ENCODE peak calls at places on chromosomes 4 and X, in nine cellular contexts. C is K562, O is esophagus squamous epithelium, L is A549, R is thoracic aorta, X is cardiac fibroblast, Y is spleen, K is GM10248, D is OCI-LY7. P is an unnamed sample.

GRCh38 chr4:41866799-41867677 is 68.2 kb upstream of the TMEM33 start:
- DNase-seq in C (no peak), O (no peak), L (no peak), R (no peak), X (no peak), Y (peak; percentile 52), K (no peak), D (no peak), P (no peak)

GRCh38 chr4:37904824-37905223 is 13.9 kb downstream of the TBC1D1 start:
- DNase-seq in C (no peak), O (no peak), L (no peak), R (no peak), X (no peak), Y (no peak), K (no peak), D (no peak), P (no peak)

GRCh38 chrX:54181196-54181953 is 1.7 kb downstream of the FAM120C start:
- DNase-seq in C (no peak), O (no peak), L (no peak), R (no peak), X (peak; percentile 22), Y (no peak), K (no peak), D (no peak), P (no peak)

GRCh38 chr4:98143001-98143899 is at the start of gene STPG2:
- DNase-seq in C (peak; percentile 73), O (peak; percentile 47), L (peak; percentile 50), R (peak; percentile 60), X (peak; percentile 93), Y (peak; percentile 99), K (peak; percentile 89), D (peak; percentile 97), P (peak; percentile 85)

GRCh38 chrX:13863326-13863725 is 46.4 kb upstream of the GPM6B start:
- DNase-seq in C (no peak), O (no peak), L (no peak), R (no peak), X (no peak), Y (no peak), K (no peak), D (no peak), P (no peak)

GRCh38 chrX:30786374-30786773 is 102.7 kb downstream of the TAB3 start:
- DNase-seq in C (no peak), O (no peak), L (no peak), R (no peak), X (no peak), Y (no peak), K (no peak), D (no peak), P (no peak)

GRCh38 chrX:150683536-150684146 is 9.6 kb upstream of the MTMR1 start:
- DNase-seq in C (peak; percentile 26), O (no peak), L (peak; percentile 35), R (no peak), X (peak; percentile 58), Y (no peak), K (peak; percentile 37), D (peak; percentile 62), P (no peak)

GRCh38 chrX:24466025-24466424 is 939 bp downstream of the PDK3 start:
- DNase-seq in C (no peak), O (no peak), L (no peak), R (no peak), X (no peak), Y (no peak), K (no peak), D (no peak), P (no peak)

GRCh38 chr4:123386608-123387007 is 10.0 kb upstream of the SPRY1 start:
- DNase-seq in C (no peak), O (no peak), L (no peak), R (no peak), X (no peak), Y (no peak), K (no peak), D (no peak), P (no peak)

GRCh38 chrX:153539171-153539978 is 21.9 kb downstream of the ATP2B3 start:
- DNase-seq in C (peak; percentile 81), O (no peak), L (peak; percentile 50), R (no peak), X (peak; percentile 64), Y (peak; percentile 91), K (peak; percentile 77), D (peak; percentile 39), P (peak; percentile 81)

GRCh38 chr4:105657117-105657765 is 51.2 kb downstream of the INTS12 start:
- DNase-seq in C (no peak), O (no peak), L (no peak), R (no peak), X (no peak), Y (no peak), K (no peak), D (no peak), P (no peak)

GRCh38 chr4:75251547-75251946 is 262.7 kb downstream of the RCHY1 start:
- DNase-seq in C (no peak), O (no peak), L (no peak), R (no peak), X (no peak), Y (no peak), K (peak; percentile 19), D (peak; percentile 84), P (no peak)

GRCh38 chr4:111689731-111690130 is 455.5 kb upstream of the FAM241A start:
- DNase-seq in C (no peak), O (no peak), L (no peak), R (no peak), X (no peak), Y (no peak), K (no peak), D (no peak), P (no peak)

GRCh38 chr4:153432971-153433752 is 33.0 kb upstream of the TMEM131L start:
- DNase-seq in C (peak; percentile 50), O (peak; percentile 13), L (peak; percentile 5), R (peak; percentile 19), X (peak; percentile 88), Y (peak; percentile 83), K (peak; percentile 83), D (peak; percentile 94), P (no peak)

DNA sequence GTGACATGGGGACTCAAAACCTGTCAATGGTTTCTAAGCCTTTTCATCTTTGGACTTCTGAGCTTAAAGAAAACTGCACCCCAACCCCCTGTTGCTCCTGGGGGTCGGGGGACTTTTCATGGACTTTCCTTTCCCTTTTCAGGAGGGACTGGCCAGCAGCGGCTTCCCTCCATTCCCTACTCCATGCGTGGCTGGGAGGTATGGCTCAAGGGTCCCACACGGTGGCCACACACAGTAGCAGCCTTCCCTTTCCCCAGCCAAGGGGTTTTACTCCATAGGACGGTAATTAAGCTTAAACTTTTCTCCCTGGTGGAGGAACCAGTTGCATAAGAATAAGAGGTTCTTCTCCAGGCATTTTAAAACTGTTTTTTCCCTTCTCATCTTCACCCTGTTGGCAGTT is 325.5 kb downstream of the TLL1 start:
- DNase-seq in C (no peak), O (no peak), L (no peak), R (no peak), X (no peak), Y (no peak), K (no peak), D (no peak), P (no peak)
- TF ChIP-seq CTCF in C (no peak), O (no peak), L (no peak), R (no peak), X (no peak), Y (no peak), K (no peak), D (no peak), P (no peak)

GRCh38 chrX:118593407-118593806 is 97.8 kb downstream of the DOCK11 start:
- DNase-seq in C (no peak), O (no peak), L (no peak), R (no peak), X (no peak), Y (no peak), K (no peak), D (no peak), P (no peak)

GRCh38 chrX:118595501-118596042 is 100.0 kb downstream of the DOCK11 start:
- DNase-seq in C (no peak), O (no peak), L (no peak), R (no peak), X (no peak), Y (no peak), K (no peak), D (no peak), P (no peak)

GRCh38 chrX:118596428-118596827 is 100.8 kb downstream of the DOCK11 start:
- DNase-seq in C (no peak), O (no peak), L (no peak), R (no peak), X (no peak), Y (no peak), K (no peak), D (no peak), P (no peak)

DNA sequence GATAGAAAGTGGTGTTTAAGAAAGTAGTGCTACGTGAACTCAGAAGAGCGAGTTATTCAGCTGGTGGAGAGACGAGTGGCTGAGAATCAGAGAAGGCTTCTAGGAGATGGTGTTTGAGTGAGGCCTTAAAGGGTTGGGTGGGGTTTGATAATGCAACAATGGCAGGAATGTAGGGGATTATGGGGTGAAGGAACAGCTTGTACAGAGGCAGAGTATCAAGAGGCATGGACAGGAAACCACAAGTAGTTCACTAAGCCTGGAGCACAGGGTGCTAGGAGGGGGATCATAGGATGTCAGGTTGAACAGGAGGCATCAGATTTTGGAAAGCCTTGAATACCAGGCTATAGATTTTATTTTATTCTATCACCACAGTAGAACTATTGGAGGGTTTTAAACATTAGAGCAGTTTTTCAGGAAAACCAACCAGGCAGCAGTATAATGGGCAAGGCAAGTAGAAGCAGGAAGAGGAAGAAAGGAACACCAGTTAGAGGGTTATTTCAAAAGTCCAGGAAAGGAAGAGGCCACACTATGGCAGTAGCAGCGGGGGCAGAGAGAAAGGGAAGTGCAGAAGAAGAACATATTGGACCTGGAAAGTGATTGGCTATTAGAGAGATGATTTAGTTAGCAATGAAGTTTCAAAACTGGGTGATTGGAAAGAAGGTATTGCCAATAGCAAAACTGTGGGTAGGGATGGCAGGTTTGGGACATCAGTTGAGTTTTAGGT is 99.2 kb downstream of the DOCK11 start:
- DNase-seq in C (no peak), O (no peak), L (no peak), R (no peak), X (peak; percentile 1), Y (no peak), K (no peak), D (no peak), P (no peak)
- TF ChIP-seq CTCF in C (no peak), O (no peak), L (no peak), R (no peak), X (no peak), Y (no peak), K (no peak), D (no peak), P (no peak)

DNA sequence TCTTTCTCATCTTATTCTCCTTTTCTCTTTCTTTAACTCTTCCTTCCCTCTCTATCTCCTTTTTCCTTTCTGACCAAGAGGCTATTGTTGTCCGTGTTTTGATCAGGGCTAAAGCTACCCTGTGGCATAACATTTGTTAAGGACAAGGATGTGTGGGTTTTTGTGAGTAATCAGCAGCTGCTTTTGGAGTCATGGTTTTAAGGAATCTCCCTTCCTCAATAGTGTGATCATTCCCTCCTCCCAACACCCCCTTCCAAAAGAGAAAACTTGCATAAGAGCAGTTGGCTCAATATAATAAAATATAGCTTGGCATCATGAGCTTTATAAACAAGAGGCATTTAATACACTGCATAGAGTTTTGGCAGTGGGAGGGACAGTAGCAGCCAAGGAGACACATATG is 84.6 kb downstream of the NHS start:
- DNase-seq in C (no peak), O (no peak), L (no peak), R (no peak), X (peak; percentile 72), Y (no peak), K (no peak), D (no peak), P (no peak)
- TF ChIP-seq CTCF in C (no peak), O (no peak), L (no peak), R (no peak), X (no peak), Y (no peak), K (no peak), D (no peak), P (no peak)

GRCh38 chrX:129980540-129981206 is 1.8 kb upstream of the BCORL1 start:
- DNase-seq in C (no peak), O (no peak), L (no peak), R (no peak), X (no peak), Y (peak; percentile 85), K (peak; percentile 38), D (no peak), P (peak; percentile 29)
- TF ChIP-seq CTCF in C (no peak), O (no peak), L (no peak), R (no peak), X (no peak), Y (no peak), K (no peak), D (no peak), P (no peak)